ENCODE peak calls at places on chromosomes 5 and 9, in six cellular contexts. T is right lobe of liver, E is lower lobe of right lung, Y is GM23338, X is pancreas, S is stomach. K is an unnamed sample. For H3K4me1, the result is how much of the 10 kb centered on the place peaks cover.

GRCh38 chr5:8726383-8727036 is 819.4 kb downstream of the SEMA5A start:
- DNase-seq in T (no peak), X (peak), Y (peak), S (no peak), E (no peak), K (no peak)

GRCh38 chr5:8825161-8825757 is 720.6 kb downstream of the SEMA5A start:
- DNase-seq in Y (no peak), X (no peak), E (no peak), S (no peak), T (no peak), K (no peak)

GRCh38 chr9:135613946-135614805 is 25.2 kb downstream of the GLT6D1 start:
- DNase-seq in E (no peak), S (no peak), Y (no peak), X (peak), T (no peak), K (no peak)

GRCh38 chr9:68643901-68644809 is 60.9 kb upstream of the PIP5K1B start:
- DNase-seq in Y (peak), T (no peak), X (no peak), S (no peak), E (no peak), K (no peak)

GRCh38 chr5:175872287-175873089 is 1.1 kb downstream of the CPLX2 start:
- DNase-seq in S (no peak), E (no peak), T (no peak), X (no peak), Y (peak), K (no peak)

GRCh38 chr5:174195517-174195916 is 150.0 kb downstream of the NSG2 start:
- DNase-seq in S (no peak), T (no peak), E (no peak), Y (peak), X (no peak), K (no peak)

GRCh38 chr9:35415769-35416427 is 74.0 kb upstream of the RUSC2 start:
- DNase-seq in T (no peak), S (no peak), Y (peak), X (no peak), E (no peak), K (no peak)

GRCh38 chr5:139663207-139663606 is 15.1 kb downstream of the CXXC5 start:
- DNase-seq in T (no peak), Y (no peak), S (no peak), E (no peak), X (peak), K (no peak)

GRCh38 chr5:66661149-66661548 is 65.0 kb downstream of the MAST4 start:
- DNase-seq in Y (no peak), E (no peak), T (no peak), X (no peak), S (no peak), K (peak)

GRCh38 chr5:77304388-77304787 is 93.9 kb downstream of the PDE8B start:
- DNase-seq in X (no peak), S (no peak), E (no peak), Y (no peak), T (no peak), K (no peak)
- H3K4me1 ChIP-seq in X (under half), S (under half), E (under half), Y (under half), T (under half), K (under half)

GRCh38 chr5:54544044-54544443 is 26.5 kb downstream of the SNX18 start:
- DNase-seq in Y (no peak), T (no peak), E (no peak), X (no peak), S (no peak), K (no peak)

GRCh38 chr5:54545796-54546195 is 28.2 kb downstream of the SNX18 start:
- DNase-seq in T (no peak), X (no peak), S (no peak), E (no peak), Y (no peak), K (no peak)

GRCh38 chr5:54551292-54551691 is 33.7 kb downstream of the SNX18 start:
- DNase-seq in S (no peak), T (no peak), Y (no peak), E (no peak), X (no peak), K (no peak)

GRCh38 chr5:54548565-54548964 is 31.0 kb downstream of the SNX18 start:
- DNase-seq in Y (no peak), X (no peak), T (no peak), E (no peak), S (no peak), K (no peak)

GRCh38 chr5:54547711-54548250 is 30.2 kb downstream of the SNX18 start:
- DNase-seq in S (no peak), E (no peak), Y (no peak), T (peak), X (no peak), K (peak)
- H3K27ac ChIP-seq in S (no peak), E (no peak), Y (no peak), T (no peak), X (no peak), K (no peak)

GRCh38 chr5:150778103-150778516 is 447 bp upstream of the SMIM3 start:
- DNase-seq in S (no peak), X (no peak), T (no peak), E (no peak), Y (peak), K (peak)

GRCh38 chr5:150777685-150778084 is 872 bp upstream of the SMIM3 start:
- DNase-seq in X (no peak), Y (no peak), S (no peak), T (no peak), E (no peak), K (no peak)

GRCh38 chr5:150779397-150780179 is 1.0 kb downstream of the SMIM3 start:
- DNase-seq in S (no peak), T (no peak), Y (no peak), E (no peak), X (no peak), K (no peak)

GRCh38 chr5:150780180-150780692 is 1.7 kb downstream of the SMIM3 start:
- DNase-seq in T (no peak), Y (no peak), S (peak), E (no peak), X (no peak), K (peak)

GRCh38 chr5:150778517-150779396 is at the start of gene SMIM3:
- DNase-seq in S (peak), Y (peak), T (peak), E (peak), X (peak), K (peak)
- H3K4me1 ChIP-seq in S (half or more), Y (under half), T (under half), E (under half), X (under half), K (under half)

GRCh38 chr5:157744055-157745011 is 821 bp downstream of the LSM11 start:
- DNase-seq in X (peak), S (no peak), E (peak), T (peak), Y (peak), K (no peak)
- H3K27ac ChIP-seq in X (no peak), S (no peak), E (peak), T (no peak), Y (no peak), K (no peak)

GRCh38 chr5:125177340-125177739 is 430.9 kb upstream of the ZNF608 start:
- DNase-seq in T (no peak), Y (no peak), E (no peak), S (no peak), X (no peak), K (no peak)

GRCh38 chr5:125179617-125180016 is 433.2 kb upstream of the ZNF608 start:
- DNase-seq in T (no peak), Y (no peak), X (no peak), E (no peak), S (no peak), K (no peak)

GRCh38 chr5:125181955-125182354 is 435.5 kb upstream of the ZNF608 start:
- DNase-seq in Y (no peak), S (no peak), X (no peak), T (no peak), E (no peak), K (no peak)

GRCh38 chr5:125180222-125180621 is 433.8 kb upstream of the ZNF608 start:
- DNase-seq in Y (no peak), X (no peak), S (no peak), E (no peak), T (no peak), K (no peak)

DNA sequence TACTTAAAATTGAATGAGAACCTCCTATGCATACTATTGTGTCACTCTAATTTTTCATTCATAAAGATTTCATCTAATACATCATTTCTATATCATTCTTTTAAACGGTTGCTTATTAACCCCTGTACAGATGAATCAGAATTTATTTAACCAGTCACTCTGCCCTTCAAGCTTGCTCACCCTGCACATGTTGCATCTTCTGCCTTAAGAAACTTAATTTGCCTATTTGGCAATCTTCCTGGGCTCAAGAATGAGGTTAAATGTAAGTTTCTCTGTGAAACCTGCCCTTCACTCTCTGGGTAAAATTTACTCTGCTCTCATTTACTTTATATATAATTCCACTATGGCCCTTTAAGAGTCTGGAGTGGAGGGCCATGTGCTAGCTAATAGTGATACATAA is 434.7 kb upstream of the ZNF608 start:
- DNase-seq in X (no peak), E (no peak), Y (no peak), T (no peak), S (no peak), K (no peak)
- H3K4me1 ChIP-seq in X (under half), E (under half), Y (under half), T (under half), S (under half), K (under half)

DNA sequence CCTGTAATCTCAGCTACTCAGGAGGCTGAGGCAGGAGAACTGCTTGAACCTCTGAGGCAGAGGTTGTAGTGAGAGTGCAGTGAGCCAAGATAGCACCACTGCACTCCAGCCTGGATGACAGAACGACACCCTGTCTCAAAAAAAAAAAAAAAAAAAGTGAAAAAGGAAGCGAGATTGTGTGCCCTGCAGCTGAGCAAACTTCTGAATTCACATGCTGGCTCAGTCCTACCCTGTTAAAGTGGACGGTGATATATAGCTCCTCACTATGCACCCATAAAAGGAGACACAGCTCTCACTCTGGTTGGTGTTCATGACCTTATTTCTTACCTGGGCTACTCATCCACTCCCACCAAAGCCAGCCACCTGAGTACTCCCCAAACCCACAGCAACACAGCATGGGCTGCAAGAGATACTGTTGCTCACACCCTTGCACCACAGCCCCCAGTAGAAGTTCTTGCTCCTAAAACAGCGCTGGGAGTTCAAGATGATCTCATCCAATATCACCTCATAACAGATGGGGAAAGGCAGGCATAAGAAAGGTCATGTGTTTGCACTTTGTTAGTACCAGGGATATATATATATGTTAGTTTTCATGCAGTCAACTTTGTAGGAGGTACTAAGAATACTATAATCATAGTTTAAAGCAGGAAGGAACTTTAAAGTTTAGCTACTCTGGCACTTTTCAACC is 4.1 kb downstream of the TTLL11 start:
- DNase-seq in E (no peak), X (no peak), Y (no peak), S (no peak), T (no peak), K (no peak)
- H3K27ac ChIP-seq in E (no peak), X (peak), Y (no peak), S (no peak), T (no peak), K (no peak)

GRCh38 chr5:132439521-132440206 is 50.9 kb downstream of the IRF1 start:
- DNase-seq in Y (no peak), T (no peak), S (no peak), X (no peak), E (no peak), K (no peak)
- H3K4me1 ChIP-seq in Y (under half), T (under half), S (half or more), X (under half), E (half or more), K (under half)

GRCh38 chr5:11012295-11012694 is 251.3 kb upstream of the DAP start:
- DNase-seq in T (no peak), S (no peak), E (no peak), X (no peak), Y (no peak), K (no peak)
- H3K27ac ChIP-seq in T (no peak), S (no peak), E (no peak), X (no peak), Y (no peak), K (no peak)